ENCODE peak calls at places on chromosomes 4 and X, in seven cellular contexts. One of them, this sample, is unnamed.

GRCh38 chr4:7741946-7742806 is 197.5 kb downstream of the AFAP1 start:
- DNase-seq in DND-41: no peak
- DNase-seq in suprapubic skin: no peak
- DNase-seq in fibroblast of villous mesenchyme: no peak
- DNase-seq in heart left ventricle: no peak
- DNase-seq in right lobe of liver: no peak
- DNase-seq in choroid plexus epithelial cell: no peak
- DNase-seq in this sample: no peak

GRCh38 chrX:3990569-3990968 is 277.1 kb upstream of the PRKX start:
- DNase-seq in DND-41: peak
- DNase-seq in suprapubic skin: no peak
- DNase-seq in fibroblast of villous mesenchyme: no peak
- DNase-seq in heart left ventricle: no peak
- DNase-seq in right lobe of liver: no peak
- DNase-seq in choroid plexus epithelial cell: no peak
- DNase-seq in this sample: no peak

GRCh38 chr4:81573817-81574216 is 102.1 kb upstream of the RASGEF1B start:
- DNase-seq in DND-41: no peak
- DNase-seq in suprapubic skin: no peak
- DNase-seq in fibroblast of villous mesenchyme: no peak
- DNase-seq in heart left ventricle: no peak
- DNase-seq in right lobe of liver: no peak
- DNase-seq in choroid plexus epithelial cell: no peak
- DNase-seq in this sample: no peak

GRCh38 chrX:153667931-153668396 is 5.6 kb downstream of the PNCK start:
- DNase-seq in DND-41: peak
- DNase-seq in suprapubic skin: peak
- DNase-seq in fibroblast of villous mesenchyme: peak
- DNase-seq in heart left ventricle: peak
- DNase-seq in right lobe of liver: peak
- DNase-seq in choroid plexus epithelial cell: peak
- DNase-seq in this sample: peak

GRCh38 chrX:17987783-17988182 is 126.7 kb upstream of the RAI2 start:
- DNase-seq in DND-41: peak
- DNase-seq in suprapubic skin: no peak
- DNase-seq in fibroblast of villous mesenchyme: no peak
- DNase-seq in heart left ventricle: no peak
- DNase-seq in right lobe of liver: no peak
- DNase-seq in choroid plexus epithelial cell: no peak
- DNase-seq in this sample: no peak

GRCh38 chrX:24259544-24260240 is 54.2 kb downstream of the SUPT20HL2 start:
- DNase-seq in DND-41: peak
- DNase-seq in suprapubic skin: no peak
- DNase-seq in fibroblast of villous mesenchyme: peak
- DNase-seq in heart left ventricle: no peak
- DNase-seq in right lobe of liver: no peak
- DNase-seq in choroid plexus epithelial cell: peak
- DNase-seq in this sample: peak

GRCh38 chr4:20883677-20884076 is 183.4 kb downstream of the PACRGL start:
- DNase-seq in DND-41: no peak
- DNase-seq in suprapubic skin: no peak
- DNase-seq in fibroblast of villous mesenchyme: no peak
- DNase-seq in heart left ventricle: no peak
- DNase-seq in right lobe of liver: no peak
- DNase-seq in choroid plexus epithelial cell: no peak
- DNase-seq in this sample: no peak

GRCh38 chr4:130233377-130234047 is 1137.6 kb downstream of the C4orf33 start:
- DNase-seq in DND-41: peak
- DNase-seq in suprapubic skin: no peak
- DNase-seq in fibroblast of villous mesenchyme: no peak
- DNase-seq in heart left ventricle: no peak
- DNase-seq in right lobe of liver: no peak
- DNase-seq in choroid plexus epithelial cell: peak
- DNase-seq in this sample: no peak

GRCh38 chr4:159326470-159326869 is 223.6 kb downstream of the RAPGEF2 start:
- DNase-seq in DND-41: no peak
- DNase-seq in suprapubic skin: no peak
- DNase-seq in fibroblast of villous mesenchyme: no peak
- DNase-seq in heart left ventricle: no peak
- DNase-seq in right lobe of liver: no peak
- DNase-seq in choroid plexus epithelial cell: no peak
- DNase-seq in this sample: no peak

GRCh38 chr4:167826281-167826680 is 266.1 kb upstream of the ANXA10 start:
- DNase-seq in DND-41: no peak
- DNase-seq in suprapubic skin: no peak
- DNase-seq in fibroblast of villous mesenchyme: peak
- DNase-seq in heart left ventricle: no peak
- DNase-seq in right lobe of liver: no peak
- DNase-seq in choroid plexus epithelial cell: peak
- DNase-seq in this sample: peak

GRCh38 chr4:7556558-7556957 is 121.8 kb upstream of the PSAPL1 start:
- DNase-seq in DND-41: no peak
- DNase-seq in suprapubic skin: no peak
- DNase-seq in fibroblast of villous mesenchyme: no peak
- DNase-seq in heart left ventricle: no peak
- DNase-seq in right lobe of liver: no peak
- DNase-seq in choroid plexus epithelial cell: no peak
- DNase-seq in this sample: no peak

GRCh38 chr4:150679018-150679766 is 97.2 kb downstream of the MAB21L2 start:
- DNase-seq in DND-41: no peak
- DNase-seq in suprapubic skin: no peak
- DNase-seq in fibroblast of villous mesenchyme: no peak
- DNase-seq in heart left ventricle: no peak
- DNase-seq in right lobe of liver: no peak
- DNase-seq in choroid plexus epithelial cell: peak
- DNase-seq in this sample: no peak

GRCh38 chrX:71198066-71198465 is 25.0 kb upstream of the GJB1 start:
- DNase-seq in DND-41: peak
- DNase-seq in suprapubic skin: no peak
- DNase-seq in fibroblast of villous mesenchyme: no peak
- DNase-seq in heart left ventricle: no peak
- DNase-seq in right lobe of liver: no peak
- DNase-seq in choroid plexus epithelial cell: no peak
- DNase-seq in this sample: no peak

GRCh38 chr4:141711211-141711610 is 74.8 kb downstream of the IL15 start:
- DNase-seq in DND-41: no peak
- DNase-seq in suprapubic skin: no peak
- DNase-seq in fibroblast of villous mesenchyme: peak
- DNase-seq in heart left ventricle: no peak
- DNase-seq in right lobe of liver: no peak
- DNase-seq in choroid plexus epithelial cell: peak
- DNase-seq in this sample: no peak

GRCh38 chr4:8278009-8278395 is 8.4 kb downstream of the HTRA3 start:
- DNase-seq in DND-41: no peak
- DNase-seq in suprapubic skin: peak
- DNase-seq in fibroblast of villous mesenchyme: peak
- DNase-seq in heart left ventricle: peak
- DNase-seq in right lobe of liver: peak
- DNase-seq in choroid plexus epithelial cell: no peak
- DNase-seq in this sample: no peak

GRCh38 chr4:84483738-84484137 is 15.4 kb downstream of the NKX6-1 start:
- DNase-seq in DND-41: no peak
- DNase-seq in suprapubic skin: no peak
- DNase-seq in fibroblast of villous mesenchyme: no peak
- DNase-seq in heart left ventricle: no peak
- DNase-seq in right lobe of liver: no peak
- DNase-seq in choroid plexus epithelial cell: no peak
- DNase-seq in this sample: no peak

GRCh38 chr4:141921293-141921692 is 284.9 kb downstream of the IL15 start:
- DNase-seq in DND-41: no peak
- DNase-seq in suprapubic skin: no peak
- DNase-seq in fibroblast of villous mesenchyme: no peak
- DNase-seq in heart left ventricle: no peak
- DNase-seq in right lobe of liver: no peak
- DNase-seq in choroid plexus epithelial cell: no peak
- DNase-seq in this sample: no peak

GRCh38 chrX:10326578-10326977 is 169.8 kb downstream of the CLCN4 start:
- DNase-seq in DND-41: no peak
- DNase-seq in suprapubic skin: no peak
- DNase-seq in fibroblast of villous mesenchyme: peak
- DNase-seq in heart left ventricle: no peak
- DNase-seq in right lobe of liver: no peak
- DNase-seq in choroid plexus epithelial cell: peak
- DNase-seq in this sample: no peak

GRCh38 chr4:170025523-170026252 is 507 bp downstream of the MFAP3L start:
- DNase-seq in DND-41: no peak
- DNase-seq in suprapubic skin: peak
- DNase-seq in fibroblast of villous mesenchyme: no peak
- DNase-seq in heart left ventricle: peak
- DNase-seq in right lobe of liver: peak
- DNase-seq in choroid plexus epithelial cell: peak
- DNase-seq in this sample: no peak

GRCh38 chrX:49829016-49829415 is at the start of gene PAGE4:
- DNase-seq in DND-41: no peak
- DNase-seq in suprapubic skin: no peak
- DNase-seq in fibroblast of villous mesenchyme: no peak
- DNase-seq in heart left ventricle: no peak
- DNase-seq in right lobe of liver: no peak
- DNase-seq in choroid plexus epithelial cell: no peak
- DNase-seq in this sample: no peak

GRCh38 chr4:3285558-3286334 is 7.1 kb upstream of the RGS12 start:
- DNase-seq in DND-41: no peak
- DNase-seq in suprapubic skin: no peak
- DNase-seq in fibroblast of villous mesenchyme: peak
- DNase-seq in heart left ventricle: no peak
- DNase-seq in right lobe of liver: peak
- DNase-seq in choroid plexus epithelial cell: peak
- DNase-seq in this sample: no peak

GRCh38 chr4:335515-335914 is 2.1 kb upstream of the ZNF141 start:
- DNase-seq in DND-41: no peak
- DNase-seq in suprapubic skin: no peak
- DNase-seq in fibroblast of villous mesenchyme: no peak
- DNase-seq in heart left ventricle: no peak
- DNase-seq in right lobe of liver: no peak
- DNase-seq in choroid plexus epithelial cell: no peak
- DNase-seq in this sample: no peak

DNA sequence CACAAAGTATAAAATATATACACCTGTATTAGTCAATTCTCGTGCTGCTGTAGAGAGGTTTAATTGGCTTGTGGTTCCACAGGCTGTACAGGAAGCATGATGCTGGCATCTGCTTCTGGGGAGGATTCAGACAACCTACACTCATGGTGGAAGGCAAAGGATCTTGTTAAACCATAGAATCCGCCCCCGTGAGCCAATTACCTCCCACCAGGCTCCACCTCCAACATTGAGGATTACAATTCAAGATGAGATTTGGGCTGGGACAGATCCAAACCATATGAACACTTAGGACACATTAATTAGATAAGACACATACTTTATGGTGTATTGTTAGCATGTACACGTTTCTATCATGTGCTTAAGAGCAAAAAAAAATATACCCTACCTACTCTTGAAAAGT is 22.1 kb upstream of the SORBS2 start:
- DNase-seq in DND-41: no peak
- DNase-seq in suprapubic skin: no peak
- DNase-seq in fibroblast of villous mesenchyme: no peak
- DNase-seq in heart left ventricle: no peak
- DNase-seq in right lobe of liver: no peak
- DNase-seq in choroid plexus epithelial cell: no peak
- DNase-seq in this sample: no peak
- TF ChIP-seq CTCF in DND-41: no peak
- TF ChIP-seq CTCF in suprapubic skin: no peak
- TF ChIP-seq CTCF in fibroblast of villous mesenchyme: no peak
- TF ChIP-seq CTCF in heart left ventricle: no peak
- TF ChIP-seq CTCF in right lobe of liver: no peak
- TF ChIP-seq CTCF in choroid plexus epithelial cell: no peak
- TF ChIP-seq CTCF in this sample: no peak

GRCh38 chrX:69615323-69615722 is 590 bp upstream of the EDA start:
- DNase-seq in DND-41: no peak
- DNase-seq in suprapubic skin: peak
- DNase-seq in fibroblast of villous mesenchyme: no peak
- DNase-seq in heart left ventricle: no peak
- DNase-seq in right lobe of liver: no peak
- DNase-seq in choroid plexus epithelial cell: no peak
- DNase-seq in this sample: no peak
- H3K4me3 ChIP-seq in DND-41: no peak
- H3K4me3 ChIP-seq in suprapubic skin: peak
- H3K4me3 ChIP-seq in fibroblast of villous mesenchyme: peak
- H3K4me3 ChIP-seq in heart left ventricle: peak
- H3K4me3 ChIP-seq in right lobe of liver: no peak
- H3K4me3 ChIP-seq in choroid plexus epithelial cell: peak
- H3K4me3 ChIP-seq in this sample: no peak

DNA sequence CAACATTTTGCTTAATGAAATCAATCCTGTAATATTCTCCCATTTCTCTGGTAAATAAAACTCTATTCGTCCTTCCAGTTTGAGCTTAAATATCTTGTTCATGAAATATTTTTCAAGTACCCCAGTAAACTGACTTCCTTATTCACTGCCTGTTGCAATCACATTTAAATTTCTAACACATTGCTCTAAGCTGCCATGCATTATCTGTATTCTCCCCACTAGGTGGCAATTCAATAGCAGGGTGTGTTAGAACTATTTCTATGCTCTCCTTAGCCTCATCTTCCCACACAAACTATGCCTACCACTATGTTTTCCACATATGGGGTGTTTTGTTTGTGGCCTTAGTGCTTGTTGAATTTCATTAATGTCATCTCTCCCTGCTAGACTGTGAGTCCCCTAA is 377.1 kb upstream of the HS3ST1 start:
- DNase-seq in DND-41: no peak
- DNase-seq in suprapubic skin: no peak
- DNase-seq in fibroblast of villous mesenchyme: peak
- DNase-seq in heart left ventricle: no peak
- DNase-seq in right lobe of liver: no peak
- DNase-seq in choroid plexus epithelial cell: peak
- DNase-seq in this sample: no peak
- TF ChIP-seq CTCF in DND-41: peak
- TF ChIP-seq CTCF in suprapubic skin: no peak
- TF ChIP-seq CTCF in fibroblast of villous mesenchyme: peak
- TF ChIP-seq CTCF in heart left ventricle: peak
- TF ChIP-seq CTCF in right lobe of liver: peak
- TF ChIP-seq CTCF in choroid plexus epithelial cell: peak
- TF ChIP-seq CTCF in this sample: peak

DNA sequence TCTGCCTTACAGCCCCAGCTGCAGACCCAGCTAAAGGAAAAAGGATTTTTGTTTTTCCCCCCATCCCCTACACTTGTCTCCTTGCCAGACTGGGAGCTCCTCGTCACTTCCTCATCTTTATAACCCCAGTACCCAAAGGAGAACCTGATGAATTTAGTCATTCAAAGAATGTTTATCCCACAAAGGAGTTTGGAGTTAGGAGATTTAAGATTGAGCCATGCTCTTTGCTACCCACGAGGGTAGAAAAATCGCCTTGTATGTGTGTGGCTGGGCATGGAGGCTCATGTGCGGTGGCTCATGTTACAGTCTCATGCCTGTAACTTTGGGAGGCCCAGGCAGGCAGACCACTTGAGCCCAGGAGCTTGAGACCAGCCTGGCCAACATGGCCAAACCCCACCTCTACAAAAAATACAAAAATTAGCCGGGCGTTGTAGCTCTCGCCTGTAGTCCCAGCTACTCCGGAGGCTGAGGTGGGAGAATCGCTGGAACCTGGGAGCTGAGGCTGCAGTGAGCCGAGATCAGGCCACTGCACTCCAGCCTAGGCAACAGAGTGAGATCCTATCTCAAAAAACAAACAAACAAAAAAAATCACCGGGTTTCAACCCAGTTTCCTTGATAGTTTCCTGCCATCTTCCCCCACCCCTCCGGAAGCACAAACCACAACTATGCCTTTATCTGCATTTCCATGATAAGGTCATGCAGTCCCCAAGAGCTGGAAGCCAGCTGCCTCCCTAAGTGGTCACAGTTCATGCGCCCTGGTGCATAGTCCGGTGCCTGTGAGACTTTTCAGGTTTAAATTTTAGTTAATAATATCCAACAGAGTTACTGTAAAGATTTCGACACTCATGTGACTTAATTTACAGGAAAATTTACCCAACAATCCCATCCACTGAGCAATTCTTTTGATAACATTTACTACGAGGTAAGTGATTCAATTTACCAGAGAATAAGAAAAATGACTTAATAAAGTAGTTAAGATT is 1.5 kb downstream of the CFAP97 start:
- DNase-seq in DND-41: no peak
- DNase-seq in suprapubic skin: no peak
- DNase-seq in fibroblast of villous mesenchyme: peak
- DNase-seq in heart left ventricle: no peak
- DNase-seq in right lobe of liver: no peak
- DNase-seq in choroid plexus epithelial cell: peak
- DNase-seq in this sample: no peak
- H3K4me3 ChIP-seq in DND-41: peak
- H3K4me3 ChIP-seq in suprapubic skin: peak
- H3K4me3 ChIP-seq in fibroblast of villous mesenchyme: peak
- H3K4me3 ChIP-seq in heart left ventricle: no peak
- H3K4me3 ChIP-seq in right lobe of liver: peak
- H3K4me3 ChIP-seq in choroid plexus epithelial cell: peak
- H3K4me3 ChIP-seq in this sample: no peak

This sample was measured in kidney epithelial cell.